ENCODE peak calls at places on chromosomes 16 and 17, in five cellular contexts. One of them, this sample, is unnamed.

GRCh38 chr16:85385463-85386331 is 227.4 kb upstream of the GSE1 start:
- DNase-seq in tibial artery: no peak
- DNase-seq in activated gamma-delta T cell treated with anti-CD3 and anti-CD28 coated beads, Interleukin-2, amount 50 U/mL, for 16 hours: no peak
- DNase-seq in iPS-NIHi11: no peak
- DNase-seq in NCI-H1417: peak
- DNase-seq in this sample: no peak

GRCh38 chr16:1469693-1470201 is 5.1 kb downstream of the CLCN7 start:
- DNase-seq in tibial artery: no peak
- DNase-seq in activated gamma-delta T cell treated with anti-CD3 and anti-CD28 coated beads, Interleukin-2, amount 50 U/mL, for 16 hours: no peak
- DNase-seq in iPS-NIHi11: no peak
- DNase-seq in NCI-H1417: no peak
- DNase-seq in this sample: no peak

GRCh38 chr17:7133916-7134315 is 19.3 kb upstream of the ASGR2 start:
- DNase-seq in tibial artery: no peak
- DNase-seq in activated gamma-delta T cell treated with anti-CD3 and anti-CD28 coated beads, Interleukin-2, amount 50 U/mL, for 16 hours: no peak
- DNase-seq in iPS-NIHi11: no peak
- DNase-seq in NCI-H1417: no peak
- DNase-seq in this sample: no peak

GRCh38 chr17:46117850-46118696 is 75.2 kb downstream of the KANSL1 start:
- DNase-seq in tibial artery: no peak
- DNase-seq in activated gamma-delta T cell treated with anti-CD3 and anti-CD28 coated beads, Interleukin-2, amount 50 U/mL, for 16 hours: no peak
- DNase-seq in iPS-NIHi11: no peak
- DNase-seq in NCI-H1417: no peak
- DNase-seq in this sample: no peak

GRCh38 chr17:46127524-46127923 is 65.7 kb downstream of the KANSL1 start:
- DNase-seq in tibial artery: no peak
- DNase-seq in activated gamma-delta T cell treated with anti-CD3 and anti-CD28 coated beads, Interleukin-2, amount 50 U/mL, for 16 hours: no peak
- DNase-seq in iPS-NIHi11: no peak
- DNase-seq in NCI-H1417: no peak
- DNase-seq in this sample: no peak

GRCh38 chr17:18319604-18320256 is 4.6 kb downstream of the SMCR8 start:
- DNase-seq in tibial artery: no peak
- DNase-seq in activated gamma-delta T cell treated with anti-CD3 and anti-CD28 coated beads, Interleukin-2, amount 50 U/mL, for 16 hours: no peak
- DNase-seq in iPS-NIHi11: peak
- DNase-seq in NCI-H1417: peak
- DNase-seq in this sample: peak

GRCh38 chr17:75508122-75508719 is 7.1 kb downstream of the CASKIN2 start:
- DNase-seq in tibial artery: no peak
- DNase-seq in activated gamma-delta T cell treated with anti-CD3 and anti-CD28 coated beads, Interleukin-2, amount 50 U/mL, for 16 hours: no peak
- DNase-seq in iPS-NIHi11: no peak
- DNase-seq in NCI-H1417: no peak
- DNase-seq in this sample: no peak

GRCh38 chr17:57783338-57783742 is 38.2 kb upstream of the CCDC182 start:
- DNase-seq in tibial artery: no peak
- DNase-seq in activated gamma-delta T cell treated with anti-CD3 and anti-CD28 coated beads, Interleukin-2, amount 50 U/mL, for 16 hours: peak
- DNase-seq in iPS-NIHi11: peak
- DNase-seq in NCI-H1417: peak
- DNase-seq in this sample: peak

GRCh38 chr17:56173958-56174357 is 20.7 kb downstream of the ANKFN1 start:
- DNase-seq in tibial artery: no peak
- DNase-seq in activated gamma-delta T cell treated with anti-CD3 and anti-CD28 coated beads, Interleukin-2, amount 50 U/mL, for 16 hours: no peak
- DNase-seq in iPS-NIHi11: no peak
- DNase-seq in NCI-H1417: no peak
- DNase-seq in this sample: no peak

GRCh38 chr16:11734025-11734652 is 8.5 kb downstream of the TXNDC11 start:
- DNase-seq in tibial artery: no peak
- DNase-seq in activated gamma-delta T cell treated with anti-CD3 and anti-CD28 coated beads, Interleukin-2, amount 50 U/mL, for 16 hours: no peak
- DNase-seq in iPS-NIHi11: no peak
- DNase-seq in NCI-H1417: no peak
- DNase-seq in this sample: no peak

GRCh38 chr16:75555213-75555706 is 792 bp downstream of the TMEM231 start:
- DNase-seq in tibial artery: peak
- DNase-seq in activated gamma-delta T cell treated with anti-CD3 and anti-CD28 coated beads, Interleukin-2, amount 50 U/mL, for 16 hours: no peak
- DNase-seq in iPS-NIHi11: peak
- DNase-seq in NCI-H1417: peak
- DNase-seq in this sample: peak

GRCh38 chr17:19343671-19344151 is 18.8 kb downstream of the B9D1 start:
- DNase-seq in tibial artery: peak
- DNase-seq in activated gamma-delta T cell treated with anti-CD3 and anti-CD28 coated beads, Interleukin-2, amount 50 U/mL, for 16 hours: no peak
- DNase-seq in iPS-NIHi11: no peak
- DNase-seq in NCI-H1417: no peak
- DNase-seq in this sample: no peak

GRCh38 chr16:11665071-11665491 is 3.2 kb upstream of the SNN start:
- DNase-seq in tibial artery: peak
- DNase-seq in activated gamma-delta T cell treated with anti-CD3 and anti-CD28 coated beads, Interleukin-2, amount 50 U/mL, for 16 hours: no peak
- DNase-seq in iPS-NIHi11: no peak
- DNase-seq in NCI-H1417: peak
- DNase-seq in this sample: no peak

GRCh38 chr17:6843241-6843890 is 11.8 kb upstream of the TEKT1 start:
- DNase-seq in tibial artery: no peak
- DNase-seq in activated gamma-delta T cell treated with anti-CD3 and anti-CD28 coated beads, Interleukin-2, amount 50 U/mL, for 16 hours: no peak
- DNase-seq in iPS-NIHi11: peak
- DNase-seq in NCI-H1417: peak
- DNase-seq in this sample: peak

GRCh38 chr17:65191805-65192740 is 54.9 kb downstream of the RGS9 start:
- DNase-seq in tibial artery: no peak
- DNase-seq in activated gamma-delta T cell treated with anti-CD3 and anti-CD28 coated beads, Interleukin-2, amount 50 U/mL, for 16 hours: no peak
- DNase-seq in iPS-NIHi11: peak
- DNase-seq in NCI-H1417: peak
- DNase-seq in this sample: no peak

GRCh38 chr16:24729967-24730815 is 740 bp downstream of the TNRC6A start:
- DNase-seq in tibial artery: no peak
- DNase-seq in activated gamma-delta T cell treated with anti-CD3 and anti-CD28 coated beads, Interleukin-2, amount 50 U/mL, for 16 hours: peak
- DNase-seq in iPS-NIHi11: peak
- DNase-seq in NCI-H1417: peak
- DNase-seq in this sample: peak

GRCh38 chr16:68265078-68265925 is 976 bp downstream of the SLC7A6 start:
- DNase-seq in tibial artery: peak
- DNase-seq in activated gamma-delta T cell treated with anti-CD3 and anti-CD28 coated beads, Interleukin-2, amount 50 U/mL, for 16 hours: no peak
- DNase-seq in iPS-NIHi11: peak
- DNase-seq in NCI-H1417: peak
- DNase-seq in this sample: peak

GRCh38 chr17:40564883-40565744 is at the start of gene CCR7:
- DNase-seq in tibial artery: peak
- DNase-seq in activated gamma-delta T cell treated with anti-CD3 and anti-CD28 coated beads, Interleukin-2, amount 50 U/mL, for 16 hours: peak
- DNase-seq in iPS-NIHi11: peak
- DNase-seq in NCI-H1417: no peak
- DNase-seq in this sample: no peak

GRCh38 chr16:11583889-11584565 is 2.7 kb downstream of the LITAF start:
- DNase-seq in tibial artery: no peak
- DNase-seq in activated gamma-delta T cell treated with anti-CD3 and anti-CD28 coated beads, Interleukin-2, amount 50 U/mL, for 16 hours: no peak
- DNase-seq in iPS-NIHi11: no peak
- DNase-seq in NCI-H1417: peak
- DNase-seq in this sample: no peak

GRCh38 chr17:27756467-27757371 is 43.6 kb downstream of the NOS2 start:
- DNase-seq in tibial artery: peak
- DNase-seq in activated gamma-delta T cell treated with anti-CD3 and anti-CD28 coated beads, Interleukin-2, amount 50 U/mL, for 16 hours: peak
- DNase-seq in iPS-NIHi11: no peak
- DNase-seq in NCI-H1417: peak
- DNase-seq in this sample: peak

GRCh38 chr17:75338335-75338734 is 49.1 kb upstream of the SLC25A19 start:
- DNase-seq in tibial artery: no peak
- DNase-seq in activated gamma-delta T cell treated with anti-CD3 and anti-CD28 coated beads, Interleukin-2, amount 50 U/mL, for 16 hours: no peak
- DNase-seq in iPS-NIHi11: no peak
- DNase-seq in NCI-H1417: no peak
- DNase-seq in this sample: no peak

GRCh38 chr17:83090424-83091256 is 11.2 kb downstream of the METRNL start:
- DNase-seq in tibial artery: no peak
- DNase-seq in activated gamma-delta T cell treated with anti-CD3 and anti-CD28 coated beads, Interleukin-2, amount 50 U/mL, for 16 hours: no peak
- DNase-seq in iPS-NIHi11: no peak
- DNase-seq in NCI-H1417: no peak
- DNase-seq in this sample: no peak

GRCh38 chr17:57006040-57006439 is 28.1 kb downstream of the SCPEP1 start:
- DNase-seq in tibial artery: no peak
- DNase-seq in activated gamma-delta T cell treated with anti-CD3 and anti-CD28 coated beads, Interleukin-2, amount 50 U/mL, for 16 hours: no peak
- DNase-seq in iPS-NIHi11: no peak
- DNase-seq in NCI-H1417: no peak
- DNase-seq in this sample: no peak

GRCh38 chr16:84845496-84846002 is 25.8 kb downstream of the CRISPLD2 start:
- DNase-seq in tibial artery: no peak
- DNase-seq in activated gamma-delta T cell treated with anti-CD3 and anti-CD28 coated beads, Interleukin-2, amount 50 U/mL, for 16 hours: no peak
- DNase-seq in iPS-NIHi11: peak
- DNase-seq in NCI-H1417: peak
- DNase-seq in this sample: peak